ENCODE peak calls at places on chromosomes 13 and 19, in seven cellular contexts. One of them, this sample, is unnamed.

GRCh38 chr19:48796468-48797083 is 14.3 kb downstream of the BCAT2 start:
- DNase-seq in effector CD4-positive, alpha-beta T cell: no peak
- DNase-seq in EL: no peak
- DNase-seq in activated naive CD4-positive, alpha-beta T cell treated with anti-CD3 and anti-CD28 coated beads for 36 hours: no peak
- DNase-seq in psoas muscle: no peak
- DNase-seq in GM12878: no peak
- DNase-seq in cardiac muscle cell: no peak
- DNase-seq in this sample: no peak

GRCh38 chr13:73810647-73811046 is 323.6 kb downstream of the KLF12 start:
- DNase-seq in effector CD4-positive, alpha-beta T cell: no peak
- DNase-seq in cardiac muscle cell: no peak
- DNase-seq in EL: peak
- DNase-seq in activated naive CD4-positive, alpha-beta T cell treated with anti-CD3 and anti-CD28 coated beads for 36 hours: no peak
- DNase-seq in GM12878: no peak
- DNase-seq in psoas muscle: no peak
- DNase-seq in this sample: no peak

GRCh38 chr19:676343-677105 is at the start of gene FSTL3:
- DNase-seq in GM12878: no peak
- DNase-seq in effector CD4-positive, alpha-beta T cell: no peak
- DNase-seq in activated naive CD4-positive, alpha-beta T cell treated with anti-CD3 and anti-CD28 coated beads for 36 hours: no peak
- DNase-seq in EL: peak
- DNase-seq in cardiac muscle cell: peak
- DNase-seq in psoas muscle: peak
- DNase-seq in this sample: no peak

GRCh38 chr13:34391071-34391470 is 551.0 kb upstream of the NBEA start:
- DNase-seq in EL: peak
- DNase-seq in psoas muscle: no peak
- DNase-seq in cardiac muscle cell: no peak
- DNase-seq in activated naive CD4-positive, alpha-beta T cell treated with anti-CD3 and anti-CD28 coated beads for 36 hours: no peak
- DNase-seq in GM12878: no peak
- DNase-seq in effector CD4-positive, alpha-beta T cell: no peak
- DNase-seq in this sample: no peak

GRCh38 chr13:43787998-43788397 is 1.2 kb upstream of the ENOX1 start:
- DNase-seq in activated naive CD4-positive, alpha-beta T cell treated with anti-CD3 and anti-CD28 coated beads for 36 hours: no peak
- DNase-seq in EL: peak
- DNase-seq in effector CD4-positive, alpha-beta T cell: no peak
- DNase-seq in psoas muscle: no peak
- DNase-seq in cardiac muscle cell: no peak
- DNase-seq in GM12878: no peak
- DNase-seq in this sample: no peak

GRCh38 chr19:15266683-15267082 is 34.4 kb upstream of the EPHX3 start:
- DNase-seq in GM12878: no peak
- DNase-seq in activated naive CD4-positive, alpha-beta T cell treated with anti-CD3 and anti-CD28 coated beads for 36 hours: no peak
- DNase-seq in effector CD4-positive, alpha-beta T cell: no peak
- DNase-seq in psoas muscle: no peak
- DNase-seq in EL: no peak
- DNase-seq in cardiac muscle cell: no peak
- DNase-seq in this sample: no peak

GRCh38 chr19:52991484-52991883 is 22.2 kb upstream of the ERVV-1 start:
- DNase-seq in EL: peak
- DNase-seq in effector CD4-positive, alpha-beta T cell: no peak
- DNase-seq in psoas muscle: no peak
- DNase-seq in activated naive CD4-positive, alpha-beta T cell treated with anti-CD3 and anti-CD28 coated beads for 36 hours: no peak
- DNase-seq in cardiac muscle cell: no peak
- DNase-seq in GM12878: no peak
- DNase-seq in this sample: no peak

GRCh38 chr19:16208847-16209246 is 11.1 kb downstream of the AP1M1 start:
- DNase-seq in psoas muscle: no peak
- DNase-seq in EL: no peak
- DNase-seq in effector CD4-positive, alpha-beta T cell: no peak
- DNase-seq in cardiac muscle cell: no peak
- DNase-seq in activated naive CD4-positive, alpha-beta T cell treated with anti-CD3 and anti-CD28 coated beads for 36 hours: no peak
- DNase-seq in GM12878: no peak
- DNase-seq in this sample: no peak

GRCh38 chr13:74708629-74709028 is 574.4 kb upstream of the KLF12 start:
- DNase-seq in EL: no peak
- DNase-seq in cardiac muscle cell: no peak
- DNase-seq in effector CD4-positive, alpha-beta T cell: no peak
- DNase-seq in psoas muscle: no peak
- DNase-seq in GM12878: no peak
- DNase-seq in activated naive CD4-positive, alpha-beta T cell treated with anti-CD3 and anti-CD28 coated beads for 36 hours: no peak
- DNase-seq in this sample: no peak

GRCh38 chr13:108306768-108307332 is 37.3 kb downstream of the TNFSF13B start:
- DNase-seq in EL: no peak
- DNase-seq in effector CD4-positive, alpha-beta T cell: no peak
- DNase-seq in psoas muscle: no peak
- DNase-seq in cardiac muscle cell: no peak
- DNase-seq in GM12878: no peak
- DNase-seq in activated naive CD4-positive, alpha-beta T cell treated with anti-CD3 and anti-CD28 coated beads for 36 hours: no peak
- DNase-seq in this sample: no peak

GRCh38 chr13:51801631-51802099 is 2.3 kb downstream of the DHRS12 start:
- DNase-seq in EL: peak
- DNase-seq in effector CD4-positive, alpha-beta T cell: no peak
- DNase-seq in psoas muscle: peak
- DNase-seq in GM12878: no peak
- DNase-seq in cardiac muscle cell: no peak
- DNase-seq in activated naive CD4-positive, alpha-beta T cell treated with anti-CD3 and anti-CD28 coated beads for 36 hours: no peak
- DNase-seq in this sample: no peak

GRCh38 chr13:45626731-45627374 is 11.3 kb upstream of the ERICH6B start:
- DNase-seq in GM12878: no peak
- DNase-seq in activated naive CD4-positive, alpha-beta T cell treated with anti-CD3 and anti-CD28 coated beads for 36 hours: no peak
- DNase-seq in psoas muscle: no peak
- DNase-seq in cardiac muscle cell: no peak
- DNase-seq in EL: peak
- DNase-seq in effector CD4-positive, alpha-beta T cell: no peak
- DNase-seq in this sample: no peak

GRCh38 chr13:86563308-86563707 is 764.1 kb upstream of the SLITRK6 start:
- DNase-seq in GM12878: no peak
- DNase-seq in EL: no peak
- DNase-seq in activated naive CD4-positive, alpha-beta T cell treated with anti-CD3 and anti-CD28 coated beads for 36 hours: no peak
- DNase-seq in psoas muscle: no peak
- DNase-seq in effector CD4-positive, alpha-beta T cell: no peak
- DNase-seq in cardiac muscle cell: no peak
- DNase-seq in this sample: no peak

GRCh38 chr19:3038214-3038613 is 9.1 kb upstream of the TLE2 start:
- DNase-seq in GM12878: no peak
- DNase-seq in psoas muscle: no peak
- DNase-seq in EL: no peak
- DNase-seq in cardiac muscle cell: no peak
- DNase-seq in activated naive CD4-positive, alpha-beta T cell treated with anti-CD3 and anti-CD28 coated beads for 36 hours: no peak
- DNase-seq in effector CD4-positive, alpha-beta T cell: no peak
- DNase-seq in this sample: no peak

GRCh38 chr13:50116430-50116973 is 101.3 kb downstream of the KCNRG start:
- DNase-seq in GM12878: no peak
- DNase-seq in activated naive CD4-positive, alpha-beta T cell treated with anti-CD3 and anti-CD28 coated beads for 36 hours: no peak
- DNase-seq in EL: peak
- DNase-seq in psoas muscle: no peak
- DNase-seq in effector CD4-positive, alpha-beta T cell: no peak
- DNase-seq in cardiac muscle cell: no peak
- DNase-seq in this sample: no peak

GRCh38 chr13:46492946-46493345 is 60.0 kb upstream of the LRCH1 start:
- DNase-seq in psoas muscle: no peak
- DNase-seq in GM12878: no peak
- DNase-seq in EL: peak
- DNase-seq in activated naive CD4-positive, alpha-beta T cell treated with anti-CD3 and anti-CD28 coated beads for 36 hours: peak
- DNase-seq in cardiac muscle cell: peak
- DNase-seq in effector CD4-positive, alpha-beta T cell: no peak
- DNase-seq in this sample: no peak

GRCh38 chr13:91520952-91521351 is 122.5 kb downstream of the GPC5 start:
- DNase-seq in GM12878: no peak
- DNase-seq in EL: no peak
- DNase-seq in activated naive CD4-positive, alpha-beta T cell treated with anti-CD3 and anti-CD28 coated beads for 36 hours: no peak
- DNase-seq in cardiac muscle cell: no peak
- DNase-seq in psoas muscle: no peak
- DNase-seq in effector CD4-positive, alpha-beta T cell: no peak
- DNase-seq in this sample: no peak

GRCh38 chr19:29872224-29872731 is 60.5 kb downstream of the CCNE1 start:
- DNase-seq in activated naive CD4-positive, alpha-beta T cell treated with anti-CD3 and anti-CD28 coated beads for 36 hours: peak
- DNase-seq in psoas muscle: no peak
- DNase-seq in effector CD4-positive, alpha-beta T cell: no peak
- DNase-seq in EL: no peak
- DNase-seq in GM12878: no peak
- DNase-seq in cardiac muscle cell: peak
- DNase-seq in this sample: no peak

GRCh38 chr13:87884874-87885273 is 213.7 kb downstream of the SLITRK5 start:
- DNase-seq in EL: no peak
- DNase-seq in activated naive CD4-positive, alpha-beta T cell treated with anti-CD3 and anti-CD28 coated beads for 36 hours: no peak
- DNase-seq in effector CD4-positive, alpha-beta T cell: no peak
- DNase-seq in GM12878: no peak
- DNase-seq in cardiac muscle cell: peak
- DNase-seq in psoas muscle: no peak
- DNase-seq in this sample: no peak

GRCh38 chr19:1690570-1691307 is 38.3 kb upstream of the TCF3 start:
- DNase-seq in EL: peak
- DNase-seq in effector CD4-positive, alpha-beta T cell: peak
- DNase-seq in activated naive CD4-positive, alpha-beta T cell treated with anti-CD3 and anti-CD28 coated beads for 36 hours: peak
- DNase-seq in psoas muscle: no peak
- DNase-seq in GM12878: no peak
- DNase-seq in cardiac muscle cell: peak
- DNase-seq in this sample: no peak

GRCh38 chr19:5907216-5907615 is 2.5 kb downstream of the VMAC start:
- DNase-seq in GM12878: no peak
- DNase-seq in activated naive CD4-positive, alpha-beta T cell treated with anti-CD3 and anti-CD28 coated beads for 36 hours: peak
- DNase-seq in effector CD4-positive, alpha-beta T cell: no peak
- DNase-seq in cardiac muscle cell: no peak
- DNase-seq in psoas muscle: no peak
- DNase-seq in EL: no peak
- DNase-seq in this sample: no peak

GRCh38 chr19:2476451-2477140 is 669 bp downstream of the GADD45B start:
- DNase-seq in activated naive CD4-positive, alpha-beta T cell treated with anti-CD3 and anti-CD28 coated beads for 36 hours: peak
- DNase-seq in psoas muscle: peak
- DNase-seq in GM12878: no peak
- DNase-seq in cardiac muscle cell: peak
- DNase-seq in effector CD4-positive, alpha-beta T cell: peak
- DNase-seq in EL: peak
- DNase-seq in this sample: no peak

GRCh38 chr13:79782541-79783216 is 301.7 kb downstream of the NDFIP2 start:
- DNase-seq in effector CD4-positive, alpha-beta T cell: no peak
- DNase-seq in psoas muscle: no peak
- DNase-seq in activated naive CD4-positive, alpha-beta T cell treated with anti-CD3 and anti-CD28 coated beads for 36 hours: no peak
- DNase-seq in EL: peak
- DNase-seq in GM12878: no peak
- DNase-seq in cardiac muscle cell: peak
- DNase-seq in this sample: no peak

GRCh38 chr19:4744451-4745170 is 21.0 kb upstream of the DPP9 start:
- DNase-seq in EL: peak
- DNase-seq in psoas muscle: no peak
- DNase-seq in activated naive CD4-positive, alpha-beta T cell treated with anti-CD3 and anti-CD28 coated beads for 36 hours: no peak
- DNase-seq in cardiac muscle cell: no peak
- DNase-seq in GM12878: no peak
- DNase-seq in effector CD4-positive, alpha-beta T cell: no peak
- DNase-seq in this sample: no peak

GRCh38 chr19:58538257-58539168 is 5.4 kb upstream of the TRIM28 start:
- DNase-seq in cardiac muscle cell: peak
- DNase-seq in effector CD4-positive, alpha-beta T cell: no peak
- DNase-seq in EL: no peak
- DNase-seq in activated naive CD4-positive, alpha-beta T cell treated with anti-CD3 and anti-CD28 coated beads for 36 hours: peak
- DNase-seq in psoas muscle: no peak
- DNase-seq in GM12878: no peak
- DNase-seq in this sample: peak

GRCh38 chr13:27679896-27680295 is 58.2 kb downstream of the POLR1D start:
- DNase-seq in GM12878: no peak
- DNase-seq in EL: no peak
- DNase-seq in activated naive CD4-positive, alpha-beta T cell treated with anti-CD3 and anti-CD28 coated beads for 36 hours: no peak
- DNase-seq in effector CD4-positive, alpha-beta T cell: no peak
- DNase-seq in psoas muscle: no peak
- DNase-seq in cardiac muscle cell: no peak
- DNase-seq in this sample: no peak

GRCh38 chr13:111339366-111340143 is 19.1 kb downstream of the TEX29 start:
- DNase-seq in EL: no peak
- DNase-seq in GM12878: no peak
- DNase-seq in activated naive CD4-positive, alpha-beta T cell treated with anti-CD3 and anti-CD28 coated beads for 36 hours: no peak
- DNase-seq in psoas muscle: no peak
- DNase-seq in cardiac muscle cell: no peak
- DNase-seq in effector CD4-positive, alpha-beta T cell: no peak
- DNase-seq in this sample: no peak

GRCh38 chr19:50333737-50334617 is 4.8 kb upstream of the KCNC3 start:
- DNase-seq in GM12878: no peak
- DNase-seq in activated naive CD4-positive, alpha-beta T cell treated with anti-CD3 and anti-CD28 coated beads for 36 hours: no peak
- DNase-seq in EL: no peak
- DNase-seq in psoas muscle: peak
- DNase-seq in cardiac muscle cell: peak
- DNase-seq in effector CD4-positive, alpha-beta T cell: peak
- DNase-seq in this sample: peak

GRCh38 chr13:27113436-27113835 is 58.2 kb downstream of the USP12 start:
- DNase-seq in cardiac muscle cell: no peak
- DNase-seq in EL: no peak
- DNase-seq in GM12878: no peak
- DNase-seq in activated naive CD4-positive, alpha-beta T cell treated with anti-CD3 and anti-CD28 coated beads for 36 hours: no peak
- DNase-seq in psoas muscle: no peak
- DNase-seq in effector CD4-positive, alpha-beta T cell: no peak
- DNase-seq in this sample: no peak

GRCh38 chr13:110323172-110323851 is 16.2 kb downstream of the COL4A2 start:
- DNase-seq in psoas muscle: no peak
- DNase-seq in GM12878: no peak
- DNase-seq in effector CD4-positive, alpha-beta T cell: no peak
- DNase-seq in EL: peak
- DNase-seq in cardiac muscle cell: no peak
- DNase-seq in activated naive CD4-positive, alpha-beta T cell treated with anti-CD3 and anti-CD28 coated beads for 36 hours: no peak
- DNase-seq in this sample: no peak

GRCh38 chr13:65965496-65965895 is 1264.6 kb downstream of the PCDH9 start:
- DNase-seq in cardiac muscle cell: no peak
- DNase-seq in EL: peak
- DNase-seq in effector CD4-positive, alpha-beta T cell: no peak
- DNase-seq in GM12878: no peak
- DNase-seq in psoas muscle: no peak
- DNase-seq in activated naive CD4-positive, alpha-beta T cell treated with anti-CD3 and anti-CD28 coated beads for 36 hours: no peak
- DNase-seq in this sample: no peak

GRCh38 chr13:51882570-51883225 is 20.9 kb downstream of the CCDC70 start:
- DNase-seq in cardiac muscle cell: no peak
- DNase-seq in GM12878: no peak
- DNase-seq in effector CD4-positive, alpha-beta T cell: no peak
- DNase-seq in EL: no peak
- DNase-seq in psoas muscle: no peak
- DNase-seq in activated naive CD4-positive, alpha-beta T cell treated with anti-CD3 and anti-CD28 coated beads for 36 hours: no peak
- DNase-seq in this sample: no peak

GRCh38 chr13:87887459-87888123 is 216.4 kb downstream of the SLITRK5 start:
- DNase-seq in activated naive CD4-positive, alpha-beta T cell treated with anti-CD3 and anti-CD28 coated beads for 36 hours: no peak
- DNase-seq in effector CD4-positive, alpha-beta T cell: no peak
- DNase-seq in EL: no peak
- DNase-seq in GM12878: no peak
- DNase-seq in psoas muscle: no peak
- DNase-seq in cardiac muscle cell: no peak
- DNase-seq in this sample: no peak

GRCh38 chr19:289651-290538 is 1.3 kb downstream of the PLPP2 start:
- DNase-seq in effector CD4-positive, alpha-beta T cell: peak
- DNase-seq in psoas muscle: peak
- DNase-seq in activated naive CD4-positive, alpha-beta T cell treated with anti-CD3 and anti-CD28 coated beads for 36 hours: peak
- DNase-seq in cardiac muscle cell: no peak
- DNase-seq in EL: peak
- DNase-seq in GM12878: no peak
- DNase-seq in this sample: peak

GRCh38 chr13:25453966-25454365 is 82.2 kb downstream of the ATP8A2 start:
- DNase-seq in effector CD4-positive, alpha-beta T cell: no peak
- DNase-seq in EL: no peak
- DNase-seq in psoas muscle: no peak
- DNase-seq in activated naive CD4-positive, alpha-beta T cell treated with anti-CD3 and anti-CD28 coated beads for 36 hours: no peak
- DNase-seq in GM12878: no peak
- DNase-seq in cardiac muscle cell: no peak
- DNase-seq in this sample: no peak

GRCh38 chr13:74930402-74931165 is 551.4 kb downstream of the TBC1D4 start:
- DNase-seq in psoas muscle: no peak
- DNase-seq in effector CD4-positive, alpha-beta T cell: no peak
- DNase-seq in activated naive CD4-positive, alpha-beta T cell treated with anti-CD3 and anti-CD28 coated beads for 36 hours: no peak
- DNase-seq in GM12878: no peak
- DNase-seq in EL: peak
- DNase-seq in cardiac muscle cell: no peak
- DNase-seq in this sample: no peak